ENCODE peak calls at places on chromosome 17, in seven cellular contexts. I is K562, T is GM12878, H is H1, O is HCT116, R is SK-N-SH, S is HepG2. B is an unnamed sample.

GRCh38 chr17:46873941-46874645 is 22.7 kb downstream of the WNT9B start:
- DNase-seq in I (no peak), T (no peak), H (no peak), O (no peak), R (no peak), S (no peak), B (no peak)

GRCh38 chr17:73591278-73592078 is 52.8 kb downstream of the SDK2 start:
- DNase-seq in I (no peak), T (peak; percentile 47), H (no peak), O (no peak), R (no peak), S (no peak), B (no peak)

GRCh38 chr17:46794318-46794717 is 24.2 kb downstream of the WNT3 start:
- DNase-seq in I (no peak), T (no peak), H (no peak), O (no peak), R (no peak), S (no peak), B (no peak)

GRCh38 chr17:31536451-31536850 is 145.0 kb downstream of the RAB11FIP4 start:
- DNase-seq in I (no peak), T (no peak), H (no peak), O (no peak), R (no peak), S (no peak), B (no peak)

GRCh38 chr17:57881783-57882291 is 32.0 kb upstream of the MRPS23 start:
- DNase-seq in I (no peak), T (no peak), H (no peak), O (no peak), R (no peak), S (no peak), B (no peak)

GRCh38 chr17:50423553-50424159 is 2.4 kb upstream of the ACSF2 start:
- DNase-seq in I (peak; percentile 73), T (no peak), H (no peak), O (peak; percentile 77), R (no peak), S (peak; percentile 92), B (no peak)

GRCh38 chr17:75064867-75065561 is 18.0 kb downstream of the KCTD2 start:
- DNase-seq in I (peak; percentile 35), T (no peak), H (no peak), O (no peak), R (no peak), S (no peak), B (no peak)

GRCh38 chr17:65604070-65604469 is 42.6 kb upstream of the AXIN2 start:
- DNase-seq in I (no peak), T (no peak), H (no peak), O (no peak), R (no peak), S (no peak), B (no peak)

GRCh38 chr17:8128125-8128784 is 4.3 kb upstream of the HES7 start:
- DNase-seq in I (no peak), T (no peak), H (no peak), O (no peak), R (no peak), S (no peak), B (no peak)

GRCh38 chr17:76546556-76547182 is 6.8 kb downstream of the PRCD start:
- DNase-seq in I (no peak), T (no peak), H (no peak), O (no peak), R (peak; percentile 23), S (no peak), B (no peak)

GRCh38 chr17:48187867-48188608 is 80.5 kb downstream of the SNX11 start:
- DNase-seq in I (no peak), T (no peak), H (no peak), O (no peak), R (no peak), S (no peak), B (no peak)

GRCh38 chr17:48804936-48805411 is 12.1 kb downstream of the TTLL6 start:
- DNase-seq in I (peak; percentile 64), T (no peak), H (peak; percentile 68), O (peak; percentile 77), R (peak; percentile 88), S (peak; percentile 63), B (peak; percentile 79)

GRCh38 chr17:9959377-9959981 is 54.4 kb upstream of the RCVRN start:
- DNase-seq in I (peak; percentile 42), T (no peak), H (peak; percentile 47), O (peak; percentile 28), R (peak; percentile 71), S (peak; percentile 15), B (peak; percentile 46)

GRCh38 chr17:80940171-80941123 is 51.2 kb upstream of the CHMP6 start:
- DNase-seq in I (no peak), T (no peak), H (no peak), O (no peak), R (no peak), S (no peak), B (no peak)

GRCh38 chr17:62905233-62905632 is 60.8 kb upstream of the TANC2 start:
- DNase-seq in I (no peak), T (no peak), H (no peak), O (no peak), R (no peak), S (no peak), B (no peak)

GRCh38 chr17:54373970-54374369 is 526.7 kb upstream of the TOM1L1 start:
- DNase-seq in I (no peak), T (no peak), H (no peak), O (no peak), R (no peak), S (no peak), B (no peak)

DNA sequence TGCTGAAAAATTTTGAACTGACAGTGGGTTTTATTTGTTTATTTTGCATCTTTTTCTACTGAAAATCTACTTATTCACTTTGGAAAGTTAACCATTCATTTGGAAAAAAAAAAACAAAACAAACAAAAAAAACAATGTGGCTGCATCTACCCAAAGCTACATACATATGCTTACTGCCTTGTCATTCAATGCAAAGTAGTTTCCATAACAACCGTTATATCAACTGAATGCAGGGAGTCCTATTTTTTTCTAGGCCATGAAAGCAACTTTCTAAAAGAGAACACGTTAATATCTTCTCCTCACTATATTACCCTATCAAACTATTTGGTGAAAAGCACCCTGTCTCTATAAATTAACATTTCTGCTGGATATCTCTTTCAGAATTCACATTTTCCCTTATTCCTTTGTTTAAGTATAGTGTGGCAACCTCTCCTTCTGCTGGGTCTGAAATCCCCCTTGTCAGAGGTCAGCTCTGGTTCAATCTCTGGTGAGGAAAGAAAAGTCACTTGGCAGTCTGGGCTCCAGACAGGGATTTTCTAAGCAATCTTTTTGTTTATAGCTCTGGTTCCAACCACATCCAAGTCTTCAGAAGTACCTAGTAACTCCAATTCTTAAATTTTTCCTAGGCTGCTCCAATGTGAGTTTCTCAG is 528.5 kb upstream of the TOM1L1 start:
- DNase-seq in I (no peak), T (no peak), H (no peak), O (no peak), R (no peak), S (no peak), B (no peak)
- TF ChIP-seq JUND in I (no peak), T (no peak), H (no peak), O (no peak), R (no peak), S (no peak), B (no peak)

DNA sequence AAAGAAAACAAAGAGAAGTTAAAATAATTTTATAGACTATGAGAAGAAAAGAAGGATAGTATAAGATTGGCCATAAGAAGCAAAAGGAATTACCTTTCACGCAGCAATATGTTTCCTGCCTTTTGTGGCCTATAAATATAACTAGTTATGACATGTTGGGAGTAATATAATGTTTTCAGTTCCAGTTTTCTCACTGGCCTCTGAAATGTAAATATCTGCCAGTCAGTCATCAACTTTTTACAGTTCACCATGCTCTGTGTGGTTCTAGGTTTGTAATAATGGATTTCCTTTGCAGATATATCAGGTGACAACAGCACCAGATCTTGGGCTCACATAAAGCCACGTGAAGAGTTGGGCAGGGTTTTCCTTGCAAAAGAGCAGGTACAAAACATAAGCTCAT is 94.3 kb downstream of the ABCA8 start:
- DNase-seq in I (no peak), T (no peak), H (no peak), O (no peak), R (no peak), S (no peak), B (no peak)
- TF ChIP-seq JUND in I (no peak), T (no peak), H (no peak), O (no peak), R (no peak), S (no peak), B (no peak)

DNA sequence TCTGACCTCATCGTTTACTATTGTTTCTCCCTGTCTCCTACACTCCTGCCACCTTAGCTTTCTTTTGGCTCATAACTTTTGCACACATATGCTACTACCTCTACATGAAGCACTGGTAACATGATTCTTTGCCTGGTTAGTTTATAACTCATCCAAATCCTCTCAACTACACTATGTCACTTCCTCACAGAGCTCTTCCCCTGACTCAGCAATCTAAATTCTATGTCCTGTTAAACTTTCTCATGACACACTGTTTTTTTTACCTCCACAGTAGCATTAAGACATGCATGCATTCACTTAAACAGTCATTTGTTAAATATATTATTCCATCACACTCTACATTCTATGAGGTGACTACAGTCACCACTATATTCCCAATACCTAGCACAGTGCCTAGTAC is 19.7 kb downstream of the APPBP2 start:
- DNase-seq in I (peak; percentile 26), T (no peak), H (no peak), O (no peak), R (no peak), S (peak; percentile 9), B (no peak)
- TF ChIP-seq JUND in I (no peak), T (no peak), H (no peak), O (no peak), R (no peak), S (no peak), B (no peak)

DNA sequence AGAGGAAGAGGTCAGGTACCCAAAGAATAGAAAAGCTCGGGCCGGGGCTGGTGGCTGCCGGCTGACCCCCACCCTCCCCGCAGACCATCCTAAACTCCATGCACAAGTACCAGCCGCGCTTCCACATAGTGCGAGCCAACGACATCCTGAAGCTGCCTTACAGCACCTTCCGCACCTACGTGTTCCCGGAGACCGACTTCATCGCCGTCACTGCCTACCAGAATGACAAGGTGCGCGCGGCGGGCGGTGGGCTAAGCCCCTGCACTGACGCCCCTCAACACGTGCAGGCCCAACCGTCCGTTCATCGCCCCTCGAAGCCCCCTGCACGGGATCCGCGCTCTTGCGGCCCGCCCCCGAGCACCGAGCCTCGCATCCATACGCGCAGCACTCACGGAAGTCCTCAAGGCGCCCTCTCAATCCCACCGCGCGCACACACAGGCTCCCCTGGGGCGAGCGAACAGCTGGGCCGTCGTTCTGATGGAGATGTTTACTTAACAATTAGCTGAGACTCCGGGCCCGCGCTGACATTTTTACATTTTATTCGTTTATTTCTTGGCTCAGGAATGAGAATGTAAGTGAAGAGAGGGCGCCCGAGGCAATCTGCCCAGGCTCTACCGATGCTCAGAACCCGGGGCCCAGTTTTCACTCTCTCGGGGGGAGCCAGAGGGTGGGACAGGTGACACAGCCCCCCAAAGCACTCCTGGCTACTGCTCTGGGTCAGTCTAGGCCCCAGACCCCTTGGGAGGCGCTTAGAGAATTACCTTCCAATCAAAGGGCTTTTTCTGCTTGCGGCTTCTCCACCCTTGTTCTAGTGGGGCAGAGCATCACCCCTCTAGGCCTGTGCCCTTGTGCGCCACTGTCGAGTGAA is 3.6 kb downstream of the TBX2 start:
- DNase-seq in I (no peak), T (no peak), H (no peak), O (no peak), R (peak; percentile 34), S (no peak), B (no peak)
- TF ChIP-seq JUND in I (no peak), T (no peak), H (no peak), O (no peak), R (no peak), S (no peak), B (no peak)